ENCODE peak calls at places on chromosomes 3 and 15, in seven cellular contexts. Z is mesendoderm, S is IMR-90, K is neuronal stem cell, W is H1, Y is mesenchymal stem cell, L is H9. H is an unnamed sample.

GRCh38 chr3:161890147-161890625 is 393.6 kb downstream of the OTOL1 start:
- DNase-seq in K (no peak), Y (peak), L (no peak), W (no peak), Z (no peak), S (peak), H (no peak)

GRCh38 chr3:10926831-10927521 is 65.6 kb upstream of the SLC6A1 start:
- DNase-seq in K (no peak), L (peak), Z (no peak), S (no peak), Y (no peak), W (no peak), H (no peak)

GRCh38 chr3:38235466-38235865 is 30.1 kb upstream of the SLC22A13 start:
- DNase-seq in Y (no peak), S (no peak), K (no peak), W (no peak), Z (no peak), L (no peak), H (no peak)

GRCh38 chr15:59746777-59747176 is 57.7 kb upstream of the BNIP2 start:
- DNase-seq in Z (no peak), W (no peak), K (no peak), Y (no peak), S (no peak), L (no peak), H (no peak)

GRCh38 chr3:50189274-50189673 is 2.1 kb upstream of the GNAT1 start:
- DNase-seq in S (peak), K (peak), L (peak), Z (peak), Y (peak), W (peak), H (peak)

GRCh38 chr3:177622982-177623617 is 425.8 kb upstream of the TBL1XR1 start:
- DNase-seq in W (no peak), K (no peak), Z (no peak), L (no peak), S (no peak), Y (no peak), H (no peak)

GRCh38 chr3:79354179-79354688 is 413.6 kb downstream of the ROBO1 start:
- DNase-seq in L (no peak), W (no peak), Y (peak), S (no peak), Z (no peak), K (no peak), H (no peak)

GRCh38 chr15:75065851-75066509 is 42.6 kb downstream of the PPCDC start:
- DNase-seq in W (no peak), Y (no peak), K (no peak), Z (peak), L (no peak), S (no peak), H (no peak)

GRCh38 chr3:141940204-141940776 is 63.8 kb downstream of the ATP1B3 start:
- DNase-seq in Y (peak), W (no peak), Z (peak), L (peak), S (peak), K (no peak), H (peak)

GRCh38 chr3:51675201-51675611 is 4.2 kb downstream of the TEX264 start:
- DNase-seq in W (no peak), L (no peak), S (peak), Y (no peak), K (no peak), Z (no peak), H (no peak)

GRCh38 chr3:123752228-123752627 is 131.9 kb downstream of the MYLK start:
- DNase-seq in Y (no peak), K (no peak), Z (no peak), S (no peak), L (no peak), W (peak), H (no peak)

GRCh38 chr3:123750659-123751420 is 133.3 kb downstream of the MYLK start:
- DNase-seq in W (peak), K (no peak), Y (peak), S (peak), Z (peak), L (peak), H (peak)

GRCh38 chr3:123750209-123750608 is 133.9 kb downstream of the MYLK start:
- DNase-seq in L (no peak), Z (no peak), K (no peak), S (no peak), Y (no peak), W (peak), H (no peak)

GRCh38 chr3:123749716-123750115 is 134.4 kb downstream of the MYLK start:
- DNase-seq in S (peak), K (no peak), Y (peak), L (no peak), Z (no peak), W (peak), H (peak)

GRCh38 chr3:123751478-123751877 is 132.7 kb downstream of the MYLK start:
- DNase-seq in S (peak), W (peak), L (no peak), K (no peak), Y (no peak), Z (no peak), H (peak)
- H3K4me2 ChIP-seq in S (no peak), W (no peak), L (no peak), K (no peak), Y (no peak), Z (no peak), H (no peak)

GRCh38 chr3:3212781-3213416 is 33.4 kb upstream of the CRBN start:
- DNase-seq in K (no peak), S (no peak), L (no peak), Y (no peak), Z (no peak), W (no peak), H (no peak)

GRCh38 chr3:3209057-3209456 is 29.6 kb upstream of the CRBN start:
- DNase-seq in S (no peak), Z (no peak), Y (no peak), L (no peak), W (no peak), K (no peak), H (no peak)

GRCh38 chr3:3209714-3210113 is 30.2 kb upstream of the CRBN start:
- DNase-seq in K (no peak), S (no peak), Z (peak), W (no peak), Y (no peak), L (no peak), H (peak)
- H3K23ac ChIP-seq in K (no peak), S (no peak), Z (no peak), W (no peak), Y (no peak), L (no peak), H (no peak)

GRCh38 chr15:48177875-48178611 is at the start of gene MYEF2:
- DNase-seq in W (peak), Z (peak), K (peak), L (peak), S (peak), Y (peak), H (peak)
- H3K4me2 ChIP-seq in W (peak), Z (peak), K (peak), L (peak), S (peak), Y (peak), H (peak)

GRCh38 chr3:134928392-134928791 is 133.3 kb downstream of the EPHB1 start:
- DNase-seq in Y (no peak), K (no peak), Z (no peak), L (no peak), W (no peak), S (no peak), H (no peak)
- H3K23ac ChIP-seq in Y (no peak), K (no peak), Z (no peak), L (no peak), W (no peak), S (no peak), H (no peak)

DNA sequence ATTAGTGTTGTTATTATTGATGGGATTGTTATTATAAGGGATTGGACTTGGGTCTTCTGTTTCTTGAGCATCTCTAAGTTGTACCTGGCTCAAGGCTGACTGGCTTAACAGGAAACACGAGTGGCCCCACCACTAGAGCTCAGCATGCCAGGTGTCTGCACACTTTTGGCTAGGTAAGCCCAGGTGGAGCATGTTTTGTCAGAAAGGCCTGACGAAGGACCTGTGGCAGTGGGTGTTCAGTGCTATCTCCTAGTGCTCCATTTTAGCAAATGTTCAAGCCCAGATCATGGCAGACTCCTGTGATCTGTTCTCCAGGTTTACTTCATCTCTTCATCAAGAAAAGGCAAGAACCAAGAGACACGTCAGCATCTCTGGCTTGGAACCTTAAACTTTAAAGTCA is 3.4 kb downstream of the MAP2K5 start:
- DNase-seq in Z (no peak), L (no peak), K (no peak), Y (no peak), S (no peak), W (no peak), H (no peak)
- H3K4me2 ChIP-seq in Z (no peak), L (no peak), K (no peak), Y (no peak), S (no peak), W (no peak), H (no peak)

DNA sequence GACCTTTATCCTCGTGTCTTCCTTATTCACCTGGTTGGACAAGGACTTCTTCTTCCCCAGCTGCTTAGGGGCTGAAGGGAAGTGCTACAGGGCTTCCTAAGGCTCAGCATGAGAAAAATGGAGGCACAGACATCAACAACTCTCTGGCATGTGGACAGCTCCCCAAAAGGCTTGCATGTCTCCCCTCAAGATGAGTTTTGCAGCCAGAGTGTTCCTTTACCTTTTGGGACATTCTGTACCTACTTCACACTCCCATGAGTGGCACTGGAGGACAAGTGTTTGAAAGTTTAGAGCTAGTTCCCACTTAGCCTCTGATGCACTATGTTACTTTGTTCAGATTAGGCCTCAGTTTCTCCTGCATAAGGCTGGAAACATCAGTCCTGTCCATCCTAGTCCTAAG is 77.1 kb upstream of the HACD2 start:
- DNase-seq in Y (no peak), Z (no peak), K (no peak), L (no peak), S (no peak), W (no peak), H (no peak)
- H3K23ac ChIP-seq in Y (no peak), Z (no peak), K (no peak), L (no peak), S (peak), W (no peak), H (no peak)

GRCh38 chr3:172131746-172132145 is 92.4 kb downstream of the FNDC3B start:
- DNase-seq in W (no peak), K (no peak), S (no peak), Z (no peak), Y (no peak), L (no peak), H (no peak)

GRCh38 chr3:172134352-172134751 is 95.0 kb downstream of the FNDC3B start:
- DNase-seq in Y (peak), W (no peak), L (no peak), K (no peak), S (no peak), Z (no peak), H (peak)

GRCh38 chr3:172132159-172132586 is 92.8 kb downstream of the FNDC3B start:
- DNase-seq in K (no peak), W (no peak), Z (no peak), S (no peak), Y (no peak), L (no peak), H (no peak)

GRCh38 chr3:172133830-172134229 is 94.5 kb downstream of the FNDC3B start:
- DNase-seq in L (no peak), Z (no peak), K (no peak), W (no peak), Y (no peak), S (no peak), H (no peak)

GRCh38 chr3:172132721-172133311 is 93.4 kb downstream of the FNDC3B start:
- DNase-seq in K (no peak), W (no peak), S (no peak), L (no peak), Y (no peak), Z (no peak), H (no peak)
- H3K4me2 ChIP-seq in K (no peak), W (no peak), S (no peak), L (no peak), Y (no peak), Z (no peak), H (no peak)

GRCh38 chr15:81358248-81358647 is 15.8 kb downstream of the TMC3 start:
- DNase-seq in S (no peak), K (no peak), Z (no peak), W (no peak), Y (no peak), L (no peak), H (no peak)
- H3K23ac ChIP-seq in S (no peak), K (no peak), Z (no peak), W (no peak), Y (no peak), L (no peak), H (no peak)

GRCh38 chr3:188764609-188765008 is 407.2 kb upstream of the TPRG1 start:
- DNase-seq in Z (peak), S (no peak), L (no peak), W (no peak), Y (no peak), K (no peak), H (no peak)
- H3K4me2 ChIP-seq in Z (no peak), S (no peak), L (no peak), W (no peak), Y (no peak), K (no peak), H (no peak)

GRCh38 chr3:1103525-1103924 is 10.7 kb downstream of the CNTN6 start:
- DNase-seq in Z (peak), S (no peak), K (no peak), W (no peak), Y (no peak), L (no peak), H (no peak)
- H3K23ac ChIP-seq in Z (no peak), S (no peak), K (no peak), W (no peak), Y (no peak), L (no peak), H (no peak)

H was measured in trophoblast cell.